ENCODE peak calls at places on chromosomes 6 and 20, in ten cellular contexts. C is iPS-NIHi11; B is COR-L47; A is kidney tubule cell; I is NCI-H1417; G is A673; W is effector memory CD8-positive, alpha-beta T cell; R is H54; Y is renal cortical epithelial cell; Q is CD4-positive, alpha-beta T cell. V is an unnamed sample.

GRCh38 chr20:31927758-31928157 is 24.1 kb downstream of the PDRG1 start:
- DNase-seq in Y (no peak), A (no peak), C (no peak), W (no peak), B (no peak), G (no peak), Q (no peak), I (peak), R (no peak), V (no peak)

GRCh38 chr6:35073211-35073610 is 67.9 kb downstream of the TCP11 start:
- DNase-seq in R (no peak), I (no peak), B (no peak), Y (no peak), C (no peak), A (no peak), G (no peak), W (no peak), Q (no peak), V (no peak)

GRCh38 chr20:24309596-24309995 is 159.8 kb upstream of the SYNDIG1 start:
- DNase-seq in C (no peak), Y (no peak), R (no peak), Q (no peak), G (no peak), B (no peak), W (no peak), I (no peak), A (peak), V (no peak)

GRCh38 chr6:136762022-136762975 is 30.0 kb downstream of the MAP3K5 start:
- DNase-seq in B (no peak), C (no peak), I (peak), R (no peak), A (no peak), Y (no peak), Q (no peak), G (no peak), W (no peak), V (no peak)

GRCh38 chr20:62951896-62952372 is 575 bp upstream of the SLC17A9 start:
- DNase-seq in A (no peak), B (no peak), C (no peak), Y (no peak), W (no peak), R (no peak), Q (no peak), I (no peak), G (no peak), V (no peak)

GRCh38 chr20:30167540-30167939 is 1089.9 kb upstream of the DEFB115 start:
- DNase-seq in I (no peak), R (no peak), Y (no peak), Q (no peak), W (no peak), B (no peak), C (no peak), A (no peak), G (no peak), V (no peak)

GRCh38 chr6:168778201-168778600 is 337.2 kb downstream of the SMOC2 start:
- DNase-seq in W (no peak), Y (no peak), C (no peak), I (no peak), A (no peak), R (no peak), B (no peak), G (no peak), Q (no peak), V (no peak)

GRCh38 chr6:21946298-21946783 is 350.5 kb downstream of the PRL start:
- DNase-seq in B (no peak), C (peak), R (peak), I (no peak), W (no peak), Q (no peak), A (peak), G (peak), Y (peak), V (no peak)

GRCh38 chr20:20837574-20838021 is 125.2 kb upstream of the RALGAPA2 start:
- DNase-seq in A (peak), Q (peak), Y (peak), W (no peak), G (peak), R (no peak), I (peak), C (peak), B (peak), V (no peak)

GRCh38 chr20:10255846-10256245 is 37.2 kb downstream of the SNAP25 start:
- DNase-seq in A (no peak), Y (no peak), C (no peak), W (no peak), B (no peak), G (no peak), R (no peak), I (no peak), Q (no peak), V (no peak)

GRCh38 chr6:78593898-78594666 is 273.3 kb upstream of the IRAK1BP1 start:
- DNase-seq in R (no peak), C (no peak), B (no peak), I (no peak), Y (no peak), A (peak), G (no peak), W (no peak), Q (no peak), V (no peak)

GRCh38 chr6:34182751-34183531 is 37.1 kb upstream of the GRM4 start:
- DNase-seq in C (no peak), Q (peak), G (peak), W (peak), I (no peak), A (no peak), B (no peak), Y (no peak), R (no peak), V (peak)

GRCh38 chr20:36956674-36957073 is 5.2 kb upstream of the SAMHD1 start:
- DNase-seq in I (no peak), R (no peak), Y (no peak), W (no peak), C (no peak), B (no peak), Q (no peak), G (no peak), A (no peak), V (no peak)

GRCh38 chr6:39951716-39952115 is 17.5 kb upstream of the MOCS1 start:
- DNase-seq in Q (no peak), A (no peak), Y (no peak), B (no peak), G (no peak), C (no peak), W (no peak), R (no peak), I (no peak), V (no peak)

V was measured in natural killer cell treated with Interleukin-12 subunit alpha and Interleukin-12 subunit beta and Interleukin-15 and Interleukin-18, amount 100 ng/mL, for 72 hours.